ENCODE peak calls at places on chromosomes 6 and 20, in nine cellular contexts. R is upper lobe of left lung, Y is transverse colon, T is SK-N-SH, H is Panc1, O is GM23338, A is breast epithelium, N is H1, C is suprapubic skin. J is an unnamed sample.

GRCh38 chr20:39849664-39850063 is 839.4 kb downstream of the MAFB start:
- DNase-seq in R (peak; percentile 85), Y (peak; percentile 30), T (peak; percentile 70), H (no peak), O (no peak), A (peak; percentile 61), N (no peak), C (peak; percentile 82), J (no peak)

GRCh38 chr6:40551966-40552365 is 35.2 kb downstream of the LRFN2 start:
- DNase-seq in R (no peak), Y (no peak), T (no peak), H (no peak), O (peak; percentile 20), A (no peak), N (no peak), C (no peak), J (no peak)

GRCh38 chr6:132320007-132320406 is 81.3 kb downstream of the MOXD1 start:
- DNase-seq in R (no peak), Y (no peak), T (no peak), H (no peak), O (no peak), A (no peak), N (no peak), C (no peak), J (no peak)

GRCh38 chr20:11034025-11034424 is 360.2 kb upstream of the JAG1 start:
- DNase-seq in R (no peak), Y (no peak), T (no peak), H (no peak), O (no peak), A (no peak), N (no peak), C (no peak), J (no peak)

GRCh38 chr20:37223053-37223452 is 38.6 kb downstream of the GHRH start:
- DNase-seq in R (no peak), Y (no peak), T (no peak), H (no peak), O (no peak), A (no peak), N (no peak), C (no peak), J (no peak)

GRCh38 chr6:21171801-21172200 is 421.8 kb upstream of the SOX4 start:
- DNase-seq in R (no peak), Y (no peak), T (no peak), H (no peak), O (no peak), A (no peak), N (no peak), C (no peak), J (no peak)

GRCh38 chr6:24006246-24006645 is 119.8 kb upstream of the NRSN1 start:
- DNase-seq in R (no peak), Y (no peak), T (no peak), H (no peak), O (no peak), A (no peak), N (no peak), C (no peak), J (no peak)

GRCh38 chr6:91653954-91654843 is 1067.3 kb upstream of the MAP3K7 start:
- DNase-seq in R (no peak), Y (no peak), T (no peak), H (no peak), O (peak; percentile 47), A (no peak), N (no peak), C (no peak), J (no peak)

GRCh38 chr6:30830438-30830837 is 53.9 kb upstream of the DDR1 start:
- DNase-seq in R (no peak), Y (no peak), T (no peak), H (no peak), O (no peak), A (no peak), N (no peak), C (no peak), J (no peak)

GRCh38 chr6:156347251-156348049 is 429.7 kb upstream of the ARID1B start:
- DNase-seq in R (no peak), Y (no peak), T (no peak), H (no peak), O (no peak), A (no peak), N (no peak), C (no peak), J (no peak)

GRCh38 chr6:107815846-107816245 is 8.3 kb downstream of the SCML4 start:
- DNase-seq in R (no peak), Y (no peak), T (no peak), H (no peak), O (no peak), A (no peak), N (no peak), C (no peak), J (no peak)

GRCh38 chr6:25006565-25007001 is 70.8 kb upstream of the RIPOR2 start:
- DNase-seq in R (no peak), Y (peak; percentile 57), T (no peak), H (no peak), O (no peak), A (peak; percentile 94), N (no peak), C (peak; percentile 77), J (no peak)

GRCh38 chr6:166911248-166911677 is 45.1 kb downstream of the RNASET2 start:
- DNase-seq in R (no peak), Y (no peak), T (no peak), H (no peak), O (no peak), A (no peak), N (no peak), C (no peak), J (peak; percentile 27)

GRCh38 chr20:54063998-54064676 is 6.3 kb downstream of the BCAS1 start:
- DNase-seq in R (peak; percentile 19), Y (no peak), T (no peak), H (no peak), O (no peak), A (no peak), N (no peak), C (no peak), J (peak; percentile 49)

GRCh38 chr6:7532232-7532631 is 9.2 kb upstream of the DSP start:
- DNase-seq in R (no peak), Y (peak; percentile 85), T (no peak), H (no peak), O (peak; percentile 61), A (peak; percentile 77), N (no peak), C (no peak), J (no peak)

GRCh38 chr20:25355191-25355590 is 35.4 kb downstream of the ABHD12 start:
- DNase-seq in R (no peak), Y (no peak), T (no peak), H (no peak), O (no peak), A (no peak), N (no peak), C (no peak), J (no peak)

GRCh38 chr6:121835662-121836061 is 400.2 kb downstream of the GJA1 start:
- DNase-seq in R (no peak), Y (no peak), T (no peak), H (no peak), O (no peak), A (no peak), N (no peak), C (no peak), J (no peak)

GRCh38 chr6:34243131-34243771 is 5.6 kb downstream of the SMIM29 start:
- DNase-seq in R (no peak), Y (no peak), T (no peak), H (no peak), O (no peak), A (no peak), N (no peak), C (peak; percentile 47), J (no peak)

GRCh38 chr6:158539363-158539762 is 20.5 kb upstream of the TMEM181 start:
- DNase-seq in R (no peak), Y (no peak), T (no peak), H (no peak), O (no peak), A (no peak), N (no peak), C (no peak), J (peak; percentile 64)

GRCh38 chr6:36204068-36204753 is 7.7 kb downstream of the BRPF3 start:
- DNase-seq in R (no peak), Y (no peak), T (no peak), H (no peak), O (no peak), A (no peak), N (no peak), C (no peak), J (no peak)

GRCh38 chr20:35467339-35468224 is 12.2 kb downstream of the CEP250 start:
- DNase-seq in R (no peak), Y (no peak), T (no peak), H (no peak), O (no peak), A (no peak), N (no peak), C (no peak), J (no peak)
- H3K27me3 ChIP-seq in R (no peaks in the 10 kb centered on the region), Y (no peaks in the 10 kb centered on the region), T (no peaks in the 10 kb centered on the region), H (no peaks in the 10 kb centered on the region), O (no peaks in the 10 kb centered on the region), A (no peaks in the 10 kb centered on the region), N (no peaks in the 10 kb centered on the region), C (no peaks in the 10 kb centered on the region), J (no peaks in the 10 kb centered on the region)

GRCh38 chr6:27145731-27146455 is 101.6 kb upstream of the PRSS16 start:
- DNase-seq in R (no peak), Y (peak; percentile 80), T (peak; percentile 39), H (peak; percentile 73), O (peak; percentile 85), A (peak; percentile 86), N (no peak), C (peak; percentile 90), J (peak; percentile 97)
- TF ChIP-seq POLR2AphosphoS5 in R (peak; percentile 87), Y (peak; percentile 85), T (peak; percentile 86), H (peak; percentile 67), O (peak; percentile 73), A (peak; percentile 80), N (peak; percentile 100), C (no peak), J (no peak)

DNA sequence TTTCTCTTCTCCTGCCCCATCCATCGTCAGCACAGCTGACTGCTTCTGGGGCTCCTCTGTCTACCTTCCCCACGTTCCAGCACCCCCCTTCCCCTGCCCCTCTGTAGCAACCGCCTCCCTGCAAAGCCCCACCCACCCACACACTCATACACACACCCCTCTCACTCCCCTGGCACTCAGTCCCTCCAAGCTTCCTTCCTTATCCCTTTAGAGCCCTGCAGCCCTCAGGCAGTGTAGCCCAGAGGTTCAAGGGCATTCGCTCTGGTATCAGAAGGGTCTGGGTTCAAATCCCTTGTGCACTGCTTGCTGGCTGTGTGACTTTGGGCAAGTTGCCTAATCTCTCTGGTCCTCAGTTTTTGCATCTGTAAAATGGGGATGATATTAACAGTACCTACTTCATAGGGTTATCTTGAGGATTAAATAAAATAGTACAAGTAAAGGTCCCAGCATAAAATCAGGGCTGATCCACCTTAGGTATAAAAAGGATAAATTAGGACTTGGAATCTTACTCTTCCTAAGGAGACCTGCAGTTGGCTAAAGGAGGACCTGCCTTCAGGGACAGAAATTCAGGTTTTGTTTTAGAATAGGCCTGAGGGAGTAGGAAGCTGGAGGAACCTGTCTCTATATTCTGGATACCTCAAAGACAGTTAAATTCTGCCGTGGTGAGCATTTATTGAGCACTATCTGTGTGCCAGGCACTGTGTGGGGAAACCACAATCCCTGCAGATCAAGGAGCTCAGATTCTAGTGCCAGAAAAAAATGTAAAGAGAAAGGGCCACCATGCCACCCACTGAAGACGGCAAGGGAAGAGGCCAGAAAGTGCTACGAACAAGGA is 94.1 kb downstream of the SNX5 start:
- DNase-seq in R (no peak), Y (no peak), T (no peak), H (no peak), O (no peak), A (no peak), N (no peak), C (peak; percentile 56), J (no peak)
- H3K27ac ChIP-seq in R (peak overlapping the region; percentile 49), Y (peak overlapping the region; percentile 87), T (peak overlapping the region; percentile 36), H (no peak overlapping the region), O (no peak overlapping the region), A (peak overlapping the region; percentile 91), N (no peak overlapping the region), C (peak overlapping the region; percentile 64), J (peak overlapping the region; percentile 80)

GRCh38 chr20:20373046-20373706 is 5.3 kb downstream of the INSM1 start:
- DNase-seq in R (peak; percentile 15), Y (no peak), T (no peak), H (no peak), O (no peak), A (no peak), N (no peak), C (no peak), J (no peak)
- H3K27me3 ChIP-seq in R (peaks cover 34% of the 10 kb centered on the region), Y (peaks cover 75% of the 10 kb centered on the region), T (peaks cover 52% of the 10 kb centered on the region), H (peaks cover 30% of the 10 kb centered on the region), O (peaks cover 62% of the 10 kb centered on the region), A (no peaks in the 10 kb centered on the region), N (peaks cover 18% of the 10 kb centered on the region), C (peaks cover 60% of the 10 kb centered on the region), J (no peaks in the 10 kb centered on the region)

J was measured in vagina.